ENCODE peak calls at places on chromosomes 3 and 15, in four cellular contexts. H is bronchial epithelial cell, U is ascending aorta, S is adipocyte. C is an unnamed sample.

GRCh38 chr3:18556503-18556902 is 131.4 kb upstream of the SATB1 start:
- DNase-seq in S (no peak), H (peak), U (no peak), C (no peak)

GRCh38 chr3:185115371-185115770 is 37.5 kb downstream of the C3orf70 start:
- DNase-seq in S (no peak), H (no peak), U (no peak), C (no peak)

GRCh38 chr15:89332446-89332845 is 2.2 kb downstream of the POLG start:
- DNase-seq in H (no peak), S (peak), U (no peak), C (peak)

GRCh38 chr3:46674031-46674592 is 19.4 kb downstream of the ALS2CL start:
- DNase-seq in H (no peak), U (no peak), S (no peak), C (no peak)

GRCh38 chr15:98799991-98800390 is 151.7 kb downstream of the IGF1R start:
- DNase-seq in H (no peak), S (peak), U (no peak), C (peak)

GRCh38 chr3:25246921-25247320 is 181.1 kb upstream of the RARB start:
- DNase-seq in H (no peak), S (no peak), U (no peak), C (no peak)

GRCh38 chr3:174821477-174821876 is 37.7 kb upstream of the NAALADL2 start:
- DNase-seq in U (no peak), H (no peak), S (no peak), C (peak)

GRCh38 chr3:75042941-75043340 is 428.5 kb upstream of the CNTN3 start:
- DNase-seq in U (no peak), S (no peak), H (peak), C (no peak)

GRCh38 chr15:66700412-66700801 is 1.6 kb upstream of the SMAD6 start:
- DNase-seq in S (no peak), U (no peak), H (no peak), C (no peak)

GRCh38 chr3:137946341-137946973 is 63.5 kb upstream of the CLDN18 start:
- DNase-seq in U (no peak), H (peak), S (peak), C (peak)

GRCh38 chr15:68725736-68726135 is 95.0 kb downstream of the ANP32A start:
- DNase-seq in H (no peak), U (no peak), S (no peak), C (peak)

GRCh38 chr3:127158614-127159221 is 34.2 kb upstream of the PRR23E start:
- DNase-seq in U (no peak), S (peak), H (no peak), C (peak)

GRCh38 chr3:109337393-109337792 is at the start of gene DPPA4:
- DNase-seq in U (no peak), S (no peak), H (no peak), C (no peak)

GRCh38 chr3:168025076-168025475 is 70.6 kb downstream of the GOLIM4 start:
- DNase-seq in U (no peak), S (peak), H (peak), C (peak)

GRCh38 chr3:36681867-36682266 is 82.5 kb downstream of the DCLK3 start:
- DNase-seq in U (no peak), H (no peak), S (no peak), C (no peak)

GRCh38 chr15:56371495-56372147 is 6.4 kb downstream of the TEX9 start:
- DNase-seq in H (peak), S (no peak), U (no peak), C (no peak)

GRCh38 chr3:187167795-187168194 is 28.5 kb upstream of the RPL39L start:
- DNase-seq in U (no peak), H (no peak), S (no peak), C (no peak)

GRCh38 chr3:126493731-126494130 is 18.0 kb upstream of the ZXDC start:
- DNase-seq in U (no peak), H (no peak), S (peak), C (no peak)

GRCh38 chr3:84023842-84024241 is 934.9 kb upstream of the CADM2 start:
- DNase-seq in U (no peak), H (no peak), S (no peak), C (no peak)

GRCh38 chr15:66800584-66801235 is 98.7 kb downstream of the SMAD6 start:
- DNase-seq in S (no peak), U (no peak), H (no peak), C (no peak)

GRCh38 chr15:25770031-25770430 is 93.1 kb downstream of the ATP10A start:
- DNase-seq in U (no peak), S (no peak), H (no peak), C (no peak)

DNA sequence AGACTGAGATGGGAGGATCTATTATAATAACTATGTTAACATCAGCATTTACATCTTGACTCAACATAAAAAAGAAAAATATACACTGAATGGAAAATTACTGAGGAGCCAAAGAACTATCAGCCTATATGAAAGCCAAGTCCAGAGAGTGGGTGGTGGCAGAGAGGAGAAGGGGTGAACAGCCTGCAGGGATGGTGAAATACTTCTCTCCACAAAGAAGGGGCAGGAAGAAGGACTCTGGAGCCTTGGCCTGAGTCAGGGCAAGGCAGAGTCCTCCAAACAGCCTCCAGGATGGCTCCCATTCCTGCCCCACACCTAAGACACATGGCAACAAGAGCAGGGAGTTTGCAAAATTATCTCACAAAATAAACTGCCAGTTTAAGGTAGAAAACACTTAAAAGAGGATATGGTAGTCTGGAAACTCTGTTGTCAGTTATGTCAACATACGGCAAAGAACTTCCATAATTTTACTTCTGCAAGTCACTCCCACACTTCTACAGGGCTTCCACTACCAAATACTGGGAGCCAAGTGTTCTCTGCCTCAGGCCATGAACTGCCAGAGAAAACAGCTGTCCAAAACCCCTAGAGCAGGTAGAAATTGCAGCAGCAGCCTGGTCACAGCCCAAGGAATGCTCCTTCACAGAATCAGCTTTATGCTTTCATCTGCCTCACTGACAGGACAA is 25.8 kb downstream of the HSPBAP1 start:
- DNase-seq in H (no peak), U (no peak), S (peak), C (peak)
- H3K4me3 ChIP-seq in H (no peak), U (no peak), S (no peak), C (no peak)

GRCh38 chr15:38557855-38558713 is 6.5 kb downstream of the RASGRP1 start:
- DNase-seq in H (no peak), S (no peak), U (no peak), C (no peak)
- H3K4me3 ChIP-seq in H (no peak), S (no peak), U (no peak), C (no peak)

DNA sequence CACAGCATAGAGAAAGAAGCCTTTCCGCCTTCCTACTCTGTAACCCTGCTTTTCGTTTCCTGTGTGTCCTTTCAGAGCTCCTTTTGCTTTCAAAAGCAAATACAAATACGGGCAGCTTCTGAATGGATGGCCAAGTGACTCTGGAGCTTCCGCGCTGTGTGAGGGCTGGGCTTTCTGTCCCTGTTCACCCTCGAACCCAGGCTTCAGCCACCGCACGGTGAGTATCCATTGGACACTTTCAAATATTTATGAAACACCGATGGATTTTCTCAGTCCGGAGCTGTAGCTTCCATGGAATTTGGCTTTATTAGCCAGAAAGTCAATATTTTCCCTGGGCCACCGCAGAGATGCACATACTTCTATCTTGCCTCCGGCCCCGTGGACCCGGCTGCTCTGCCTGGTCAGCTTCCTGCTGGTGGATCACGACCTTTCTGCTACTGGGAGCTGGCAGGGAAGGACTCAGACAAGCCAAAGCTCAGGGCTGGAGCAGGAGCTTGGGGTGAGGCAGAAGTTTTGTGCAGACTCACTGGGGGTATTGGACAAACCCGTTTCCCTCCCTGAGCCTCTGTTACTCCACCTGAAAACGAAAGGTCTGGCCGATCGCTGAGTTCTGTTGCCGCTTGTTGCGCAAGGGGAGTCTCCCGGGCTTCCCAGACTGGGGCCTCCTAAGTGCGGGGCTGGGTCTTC is 63.6 kb downstream of the LINGO1 start:
- DNase-seq in S (peak), H (peak), U (no peak), C (peak)
- H3K4me3 ChIP-seq in S (peak), H (peak), U (peak), C (peak)

GRCh38 chr3:115861166-115861733 is 237.9 kb downstream of the GAP43 start:
- DNase-seq in H (no peak), U (no peak), S (no peak), C (no peak)

GRCh38 chr3:115862824-115863223 is 239.5 kb downstream of the GAP43 start:
- DNase-seq in U (no peak), H (no peak), S (no peak), C (no peak)

GRCh38 chr3:115860766-115861165 is 237.5 kb downstream of the GAP43 start:
- DNase-seq in S (no peak), H (no peak), U (no peak), C (no peak)

GRCh38 chr3:115864912-115865311 is 241.6 kb downstream of the GAP43 start:
- DNase-seq in S (peak), U (no peak), H (no peak), C (no peak)

GRCh38 chr3:115862099-115862498 is 238.8 kb downstream of the GAP43 start:
- DNase-seq in H (no peak), S (no peak), U (no peak), C (no peak)
- H3K4me3 ChIP-seq in H (no peak), S (no peak), U (no peak), C (no peak)

DNA sequence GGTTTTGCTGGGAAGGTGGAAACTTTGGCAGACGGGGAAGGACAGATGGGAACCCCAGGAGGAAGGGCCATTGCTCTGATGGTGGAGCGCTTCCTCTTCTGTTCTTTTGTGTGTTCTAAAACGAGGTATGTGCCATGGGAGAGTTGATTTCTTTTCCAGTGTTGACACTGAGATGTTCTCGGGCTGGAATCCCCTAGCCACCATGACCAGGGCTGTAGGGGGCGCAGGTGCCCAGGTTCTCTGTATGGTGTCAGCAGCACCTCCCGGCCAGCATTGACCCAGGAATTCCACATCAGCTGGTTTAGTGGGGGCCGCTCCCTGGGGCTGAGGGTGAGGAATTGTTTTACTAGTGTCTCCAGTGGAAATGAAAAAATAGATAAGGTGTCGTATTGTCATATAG is 34.3 kb upstream of the ACAD9 start:
- DNase-seq in H (no peak), U (no peak), S (no peak), C (no peak)
- H3K4me3 ChIP-seq in H (no peak), U (peak), S (no peak), C (no peak)

DNA sequence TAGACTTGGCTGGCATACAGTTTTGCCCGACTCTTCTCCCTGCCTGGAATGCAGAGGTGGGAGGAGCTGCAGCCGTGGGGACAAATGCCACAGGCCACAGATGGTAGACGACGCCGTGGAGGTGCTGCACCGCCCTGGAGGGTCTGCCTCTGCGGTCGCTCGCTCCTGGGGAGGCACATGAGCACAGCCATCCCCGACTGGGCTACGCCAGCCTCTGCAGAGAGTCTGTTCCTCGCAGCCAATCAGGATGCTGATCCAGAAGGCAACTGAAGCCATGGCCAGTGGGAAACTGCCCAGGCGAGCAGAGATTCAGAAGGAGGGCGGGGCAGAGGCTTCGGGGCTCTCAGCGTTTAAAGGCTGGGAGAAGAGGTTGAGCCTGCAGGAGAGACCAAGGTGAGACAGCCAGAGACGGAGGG is 11.9 kb upstream of the LRRC15 start:
- DNase-seq in S (no peak), H (peak), U (no peak), C (no peak)
- H3K4me3 ChIP-seq in S (no peak), H (no peak), U (no peak), C (no peak)

GRCh38 chr15:82877825-82878224 is 68.4 kb downstream of the WHAMM start:
- DNase-seq in H (no peak), U (no peak), S (no peak), C (no peak)

GRCh38 chr15:82874961-82875360 is 65.5 kb downstream of the WHAMM start:
- DNase-seq in H (no peak), U (no peak), S (no peak), C (no peak)

GRCh38 chr15:82874267-82874666 is 64.8 kb downstream of the WHAMM start:
- DNase-seq in U (no peak), H (no peak), S (no peak), C (no peak)

GRCh38 chr15:82873000-82873680 is 63.7 kb downstream of the WHAMM start:
- DNase-seq in U (no peak), S (no peak), H (no peak), C (no peak)

GRCh38 chr15:82875411-82876003 is 66.1 kb downstream of the WHAMM start:
- DNase-seq in U (no peak), S (peak), H (peak), C (peak)
- H3K4me3 ChIP-seq in U (no peak), S (no peak), H (no peak), C (no peak)

GRCh38 chr3:31968391-31968926 is 12.6 kb downstream of the OSBPL10 start:
- DNase-seq in U (no peak), S (peak), H (peak), C (peak)
- H3K4me3 ChIP-seq in U (peak), S (peak), H (no peak), C (no peak)

C was measured in fibroblast of pulmonary artery.